ENCODE peak calls at places on chromosomes 1 and 21, in nine cellular contexts. One of them, this sample, is unnamed.

GRCh38 chr1:183472488-183473285 is at the start of gene SMG7:
- DNase-seq in RWPE1: peak; percentile 46
- DNase-seq in activated CD8-positive, alpha-beta memory T cell treated with anti-CD3 and anti-CD28 coated beads for 1 hour: peak; percentile 10
- DNase-seq in substantia nigra: peak; percentile 63
- DNase-seq in AG10803: peak; percentile 17
- DNase-seq in neural crest cell: peak; percentile 37
- DNase-seq in naive thymus-derived CD4-positive, alpha-beta T cell: no peak
- DNase-seq in hypothalamus: peak; percentile 72
- DNase-seq in WTC11: no peak
- DNase-seq in this sample: no peak

GRCh38 chr1:17400725-17401341 is 28.8 kb downstream of the PADI6 start:
- DNase-seq in RWPE1: no peak
- DNase-seq in activated CD8-positive, alpha-beta memory T cell treated with anti-CD3 and anti-CD28 coated beads for 1 hour: no peak
- DNase-seq in substantia nigra: no peak
- DNase-seq in AG10803: no peak
- DNase-seq in neural crest cell: no peak
- DNase-seq in naive thymus-derived CD4-positive, alpha-beta T cell: no peak
- DNase-seq in hypothalamus: no peak
- DNase-seq in WTC11: no peak
- DNase-seq in this sample: no peak

GRCh38 chr1:169120066-169120465 is 13.6 kb downstream of the ATP1B1 start:
- DNase-seq in RWPE1: no peak
- DNase-seq in activated CD8-positive, alpha-beta memory T cell treated with anti-CD3 and anti-CD28 coated beads for 1 hour: no peak
- DNase-seq in substantia nigra: no peak
- DNase-seq in AG10803: no peak
- DNase-seq in neural crest cell: no peak
- DNase-seq in naive thymus-derived CD4-positive, alpha-beta T cell: no peak
- DNase-seq in hypothalamus: no peak
- DNase-seq in WTC11: no peak
- DNase-seq in this sample: no peak

GRCh38 chr1:154788241-154788870 is 81.7 kb downstream of the KCNN3 start:
- DNase-seq in RWPE1: no peak
- DNase-seq in activated CD8-positive, alpha-beta memory T cell treated with anti-CD3 and anti-CD28 coated beads for 1 hour: no peak
- DNase-seq in substantia nigra: no peak
- DNase-seq in AG10803: no peak
- DNase-seq in neural crest cell: no peak
- DNase-seq in naive thymus-derived CD4-positive, alpha-beta T cell: no peak
- DNase-seq in hypothalamus: no peak
- DNase-seq in WTC11: no peak
- DNase-seq in this sample: no peak

GRCh38 chr1:235423214-235423652 is 56.0 kb downstream of the TBCE start:
- DNase-seq in RWPE1: no peak
- DNase-seq in activated CD8-positive, alpha-beta memory T cell treated with anti-CD3 and anti-CD28 coated beads for 1 hour: no peak
- DNase-seq in substantia nigra: no peak
- DNase-seq in AG10803: no peak
- DNase-seq in neural crest cell: no peak
- DNase-seq in naive thymus-derived CD4-positive, alpha-beta T cell: no peak
- DNase-seq in hypothalamus: no peak
- DNase-seq in WTC11: no peak
- DNase-seq in this sample: no peak

GRCh38 chr1:109193653-109194590 is 19.8 kb upstream of the SARS1 start:
- DNase-seq in RWPE1: peak; percentile 56
- DNase-seq in activated CD8-positive, alpha-beta memory T cell treated with anti-CD3 and anti-CD28 coated beads for 1 hour: no peak
- DNase-seq in substantia nigra: peak; percentile 26
- DNase-seq in AG10803: no peak
- DNase-seq in neural crest cell: peak; percentile 34
- DNase-seq in naive thymus-derived CD4-positive, alpha-beta T cell: peak; percentile 49
- DNase-seq in hypothalamus: no peak
- DNase-seq in WTC11: peak; percentile 78
- DNase-seq in this sample: no peak

GRCh38 chr1:170273556-170274501 is 128.1 kb downstream of the NTMT2 start:
- DNase-seq in RWPE1: no peak
- DNase-seq in activated CD8-positive, alpha-beta memory T cell treated with anti-CD3 and anti-CD28 coated beads for 1 hour: no peak
- DNase-seq in substantia nigra: no peak
- DNase-seq in AG10803: peak; percentile 83
- DNase-seq in neural crest cell: no peak
- DNase-seq in naive thymus-derived CD4-positive, alpha-beta T cell: no peak
- DNase-seq in hypothalamus: no peak
- DNase-seq in WTC11: no peak
- DNase-seq in this sample: peak; percentile 64

GRCh38 chr1:38512789-38513188 is 346.8 kb downstream of the RRAGC start:
- DNase-seq in RWPE1: peak; percentile 25
- DNase-seq in activated CD8-positive, alpha-beta memory T cell treated with anti-CD3 and anti-CD28 coated beads for 1 hour: no peak
- DNase-seq in substantia nigra: no peak
- DNase-seq in AG10803: no peak
- DNase-seq in neural crest cell: no peak
- DNase-seq in naive thymus-derived CD4-positive, alpha-beta T cell: no peak
- DNase-seq in hypothalamus: no peak
- DNase-seq in WTC11: no peak
- DNase-seq in this sample: no peak

GRCh38 chr1:206570529-206570928 is 41.7 kb downstream of the EIF2D start:
- DNase-seq in RWPE1: no peak
- DNase-seq in activated CD8-positive, alpha-beta memory T cell treated with anti-CD3 and anti-CD28 coated beads for 1 hour: no peak
- DNase-seq in substantia nigra: no peak
- DNase-seq in AG10803: no peak
- DNase-seq in neural crest cell: no peak
- DNase-seq in naive thymus-derived CD4-positive, alpha-beta T cell: no peak
- DNase-seq in hypothalamus: no peak
- DNase-seq in WTC11: no peak
- DNase-seq in this sample: no peak

GRCh38 chr1:42167611-42168396 is 3.3 kb upstream of the GUCA2A start:
- DNase-seq in RWPE1: no peak
- DNase-seq in activated CD8-positive, alpha-beta memory T cell treated with anti-CD3 and anti-CD28 coated beads for 1 hour: no peak
- DNase-seq in substantia nigra: no peak
- DNase-seq in AG10803: no peak
- DNase-seq in neural crest cell: no peak
- DNase-seq in naive thymus-derived CD4-positive, alpha-beta T cell: no peak
- DNase-seq in hypothalamus: no peak
- DNase-seq in WTC11: no peak
- DNase-seq in this sample: no peak

GRCh38 chr1:57252597-57253306 is 171.1 kb downstream of the DAB1 start:
- DNase-seq in RWPE1: no peak
- DNase-seq in activated CD8-positive, alpha-beta memory T cell treated with anti-CD3 and anti-CD28 coated beads for 1 hour: no peak
- DNase-seq in substantia nigra: no peak
- DNase-seq in AG10803: peak; percentile 18
- DNase-seq in neural crest cell: no peak
- DNase-seq in naive thymus-derived CD4-positive, alpha-beta T cell: no peak
- DNase-seq in hypothalamus: no peak
- DNase-seq in WTC11: peak; percentile 47
- DNase-seq in this sample: no peak

GRCh38 chr1:15965228-15965767 is 10.6 kb downstream of the ZBTB17 start:
- DNase-seq in RWPE1: no peak
- DNase-seq in activated CD8-positive, alpha-beta memory T cell treated with anti-CD3 and anti-CD28 coated beads for 1 hour: no peak
- DNase-seq in substantia nigra: peak; percentile 70
- DNase-seq in AG10803: peak; percentile 89
- DNase-seq in neural crest cell: no peak
- DNase-seq in naive thymus-derived CD4-positive, alpha-beta T cell: no peak
- DNase-seq in hypothalamus: peak; percentile 89
- DNase-seq in WTC11: no peak
- DNase-seq in this sample: no peak

GRCh38 chr1:11934295-11935039 is at the start of gene PLOD1:
- DNase-seq in RWPE1: peak; percentile 80
- DNase-seq in activated CD8-positive, alpha-beta memory T cell treated with anti-CD3 and anti-CD28 coated beads for 1 hour: peak; percentile 55
- DNase-seq in substantia nigra: peak; percentile 90
- DNase-seq in AG10803: peak; percentile 85
- DNase-seq in neural crest cell: peak; percentile 64
- DNase-seq in naive thymus-derived CD4-positive, alpha-beta T cell: peak; percentile 74
- DNase-seq in hypothalamus: peak; percentile 89
- DNase-seq in WTC11: peak; percentile 76
- DNase-seq in this sample: peak; percentile 61

GRCh38 chr21:45098867-45099266 is 24.5 kb downstream of the ADARB1 start:
- DNase-seq in RWPE1: no peak
- DNase-seq in activated CD8-positive, alpha-beta memory T cell treated with anti-CD3 and anti-CD28 coated beads for 1 hour: no peak
- DNase-seq in substantia nigra: no peak
- DNase-seq in AG10803: no peak
- DNase-seq in neural crest cell: no peak
- DNase-seq in naive thymus-derived CD4-positive, alpha-beta T cell: no peak
- DNase-seq in hypothalamus: no peak
- DNase-seq in WTC11: no peak
- DNase-seq in this sample: no peak

GRCh38 chr1:160363951-160364350 is 2.9 kb upstream of the NHLH1 start:
- DNase-seq in RWPE1: no peak
- DNase-seq in activated CD8-positive, alpha-beta memory T cell treated with anti-CD3 and anti-CD28 coated beads for 1 hour: no peak
- DNase-seq in substantia nigra: no peak
- DNase-seq in AG10803: no peak
- DNase-seq in neural crest cell: no peak
- DNase-seq in naive thymus-derived CD4-positive, alpha-beta T cell: no peak
- DNase-seq in hypothalamus: no peak
- DNase-seq in WTC11: no peak
- DNase-seq in this sample: no peak

GRCh38 chr1:46903481-46903880 is 37.8 kb downstream of the CYP4A11 start:
- DNase-seq in RWPE1: no peak
- DNase-seq in activated CD8-positive, alpha-beta memory T cell treated with anti-CD3 and anti-CD28 coated beads for 1 hour: no peak
- DNase-seq in substantia nigra: no peak
- DNase-seq in AG10803: no peak
- DNase-seq in neural crest cell: no peak
- DNase-seq in naive thymus-derived CD4-positive, alpha-beta T cell: no peak
- DNase-seq in hypothalamus: no peak
- DNase-seq in WTC11: no peak
- DNase-seq in this sample: no peak

GRCh38 chr1:205535866-205536758 is 31.6 kb downstream of the CDK18 start:
- DNase-seq in RWPE1: no peak
- DNase-seq in activated CD8-positive, alpha-beta memory T cell treated with anti-CD3 and anti-CD28 coated beads for 1 hour: no peak
- DNase-seq in substantia nigra: no peak
- DNase-seq in AG10803: no peak
- DNase-seq in neural crest cell: no peak
- DNase-seq in naive thymus-derived CD4-positive, alpha-beta T cell: no peak
- DNase-seq in hypothalamus: no peak
- DNase-seq in WTC11: peak; percentile 3
- DNase-seq in this sample: no peak

GRCh38 chr1:118918230-118918939 is 69.8 kb downstream of the TBX15 start:
- DNase-seq in RWPE1: no peak
- DNase-seq in activated CD8-positive, alpha-beta memory T cell treated with anti-CD3 and anti-CD28 coated beads for 1 hour: no peak
- DNase-seq in substantia nigra: no peak
- DNase-seq in AG10803: no peak
- DNase-seq in neural crest cell: no peak
- DNase-seq in naive thymus-derived CD4-positive, alpha-beta T cell: no peak
- DNase-seq in hypothalamus: no peak
- DNase-seq in WTC11: no peak
- DNase-seq in this sample: no peak

GRCh38 chr1:196400478-196401453 is 207.5 kb downstream of the KCNT2 start:
- DNase-seq in RWPE1: no peak
- DNase-seq in activated CD8-positive, alpha-beta memory T cell treated with anti-CD3 and anti-CD28 coated beads for 1 hour: no peak
- DNase-seq in substantia nigra: no peak
- DNase-seq in AG10803: peak; percentile 84
- DNase-seq in neural crest cell: no peak
- DNase-seq in naive thymus-derived CD4-positive, alpha-beta T cell: no peak
- DNase-seq in hypothalamus: no peak
- DNase-seq in WTC11: no peak
- DNase-seq in this sample: peak; percentile 82